ENCODE peak calls at places on chromosomes 7 and 10, in seven cellular contexts. P is keratinocyte, J is endodermal cell, D is endothelial cell of umbilical vein, L is MM.1S, F is mammary epithelial cell, R is fibroblast of lung. K is an unnamed sample.

GRCh38 chr10:13685885-13686284 is 99.1 kb downstream of the PRPF18 start:
- DNase-seq in F (peak), D (no peak), J (no peak), P (no peak), R (no peak), L (no peak), K (no peak)

GRCh38 chr7:115249080-115249479 is 327.2 kb downstream of the MDFIC start:
- DNase-seq in J (no peak), R (peak), P (no peak), F (peak), D (peak), L (no peak), K (no peak)

GRCh38 chr7:103752995-103753394 is 236.5 kb downstream of the RELN start:
- DNase-seq in L (no peak), R (peak), D (peak), F (peak), P (no peak), J (no peak), K (no peak)

GRCh38 chr7:130149575-130150139 is 55.5 kb downstream of the TMEM209 start:
- DNase-seq in F (no peak), J (no peak), D (no peak), P (no peak), R (no peak), L (no peak), K (no peak)

GRCh38 chr7:131219277-131220041 is 108.2 kb upstream of the MKLN1 start:
- DNase-seq in P (no peak), R (no peak), D (no peak), L (peak), F (no peak), J (peak), K (no peak)

GRCh38 chr10:76106611-76107010 is 675.2 kb downstream of the LRMDA start:
- DNase-seq in J (no peak), L (no peak), R (no peak), F (no peak), D (no peak), P (no peak), K (no peak)

GRCh38 chr7:2099036-2099957 is 133.4 kb downstream of the MAD1L1 start:
- DNase-seq in P (no peak), R (no peak), J (no peak), F (no peak), L (no peak), D (no peak), K (no peak)

GRCh38 chr7:22732556-22733126 is 5.6 kb downstream of the IL6 start:
- DNase-seq in R (peak), P (peak), F (peak), D (peak), J (no peak), L (peak), K (no peak)

GRCh38 chr10:68073631-68074403 is 1.3 kb downstream of the HERC4 start:
- DNase-seq in L (no peak), D (peak), R (peak), F (peak), P (no peak), J (no peak), K (no peak)

GRCh38 chr10:14036233-14036632 is 294.5 kb downstream of the FRMD4A start:
- DNase-seq in J (no peak), F (no peak), D (peak), R (no peak), L (no peak), P (no peak), K (no peak)

GRCh38 chr7:85041599-85042216 is 145.1 kb downstream of the SEMA3D start:
- DNase-seq in J (peak), L (peak), D (peak), F (peak), P (peak), R (peak), K (peak)

GRCh38 chr7:74269757-74270277 is 15.6 kb upstream of the RFC2 start:
- DNase-seq in P (no peak), F (peak), D (peak), L (peak), R (peak), J (peak), K (peak)

GRCh38 chr10:30231071-30231652 is 117.9 kb downstream of the MTPAP start:
- DNase-seq in F (no peak), R (no peak), L (no peak), P (no peak), D (no peak), J (no peak), K (no peak)

GRCh38 chr7:1505731-1506550 is 1.8 kb upstream of the INTS1 start:
- DNase-seq in R (no peak), J (no peak), D (no peak), F (no peak), P (no peak), L (no peak), K (no peak)

GRCh38 chr10:72066318-72067284 is 21.8 kb downstream of the SPOCK2 start:
- DNase-seq in F (no peak), P (no peak), R (peak), L (no peak), D (no peak), J (no peak), K (no peak)

GRCh38 chr7:604038-604883 is 84.6 kb upstream of the PDGFA start:
- DNase-seq in R (peak), F (no peak), P (no peak), D (peak), L (no peak), J (peak), K (peak)

GRCh38 chr10:58704226-58705200 is 191.8 kb downstream of the BICC1 start:
- DNase-seq in F (peak), P (no peak), L (no peak), D (no peak), R (peak), J (no peak), K (peak)

GRCh38 chr7:100158229-100159098 is at the start of gene TRAPPC14:
- DNase-seq in L (peak), F (peak), P (no peak), D (peak), J (peak), R (peak), K (peak)

GRCh38 chr7:127776776-127777390 is 124.9 kb downstream of the SND1 start:
- DNase-seq in L (no peak), R (peak), J (no peak), P (no peak), F (peak), D (no peak), K (peak)
- H3K27ac ChIP-seq in L (no peak), R (no peak), J (no peak), P (no peak), F (peak), D (no peak), K (peak)

GRCh38 chr7:40761757-40762342 is 627.0 kb downstream of the SUGCT start:
- DNase-seq in R (no peak), P (no peak), J (no peak), F (no peak), D (no peak), L (no peak), K (no peak)
- TF ChIP-seq CTCF in R (no peak), P (peak), J (peak), F (peak), D (no peak), L (no peak), K (no peak)

GRCh38 chr10:128030498-128031072 is 95.6 kb downstream of the MKI67 start:
- DNase-seq in P (no peak), D (no peak), L (no peak), J (no peak), R (no peak), F (no peak), K (no peak)
- H3K9ac ChIP-seq in P (no peak), D (no peak), L (no peak), J (no peak), R (no peak), F (no peak), K (no peak)

GRCh38 chr10:75032119-75032518 is 79.3 kb upstream of the SAMD8 start:
- DNase-seq in P (no peak), R (no peak), D (no peak), L (no peak), F (no peak), J (no peak), K (no peak)

GRCh38 chr10:75034714-75035258 is 76.7 kb upstream of the SAMD8 start:
- DNase-seq in L (no peak), R (no peak), D (no peak), P (no peak), J (no peak), F (no peak), K (no peak)

GRCh38 chr10:75033399-75034130 is 77.9 kb upstream of the SAMD8 start:
- DNase-seq in D (no peak), R (no peak), L (no peak), J (no peak), P (no peak), F (no peak), K (no peak)

GRCh38 chr10:75034131-75034512 is 77.3 kb upstream of the SAMD8 start:
- DNase-seq in D (no peak), P (no peak), F (no peak), R (no peak), L (no peak), J (no peak), K (no peak)

DNA sequence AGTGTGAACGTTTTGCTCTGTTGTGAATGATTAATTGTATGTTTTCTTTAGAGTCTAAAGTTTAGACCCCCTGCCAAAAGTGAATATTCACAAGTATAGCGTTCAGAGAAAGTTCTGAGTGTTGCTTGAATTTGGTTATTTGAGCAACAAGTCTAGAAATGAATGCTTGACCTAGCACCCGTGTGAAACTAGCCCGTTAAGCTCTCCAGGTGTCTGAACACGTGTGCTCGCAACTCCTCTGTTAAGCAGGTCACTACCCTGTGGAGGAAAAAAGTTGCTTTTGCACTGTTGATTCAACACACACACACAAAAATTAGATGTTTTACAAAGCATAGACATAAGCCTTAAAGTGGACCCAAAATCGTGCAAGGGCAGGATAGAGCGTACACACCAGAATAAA is 78.6 kb upstream of the SAMD8 start:
- DNase-seq in P (no peak), L (no peak), R (no peak), D (no peak), J (no peak), F (no peak), K (no peak)
- H3K27ac ChIP-seq in P (no peak), L (no peak), R (no peak), D (no peak), J (no peak), F (no peak), K (no peak)

GRCh38 chr10:70433581-70434280 is 7.8 kb downstream of the NODAL start:
- DNase-seq in R (no peak), D (no peak), J (no peak), F (no peak), L (no peak), P (no peak), K (no peak)

GRCh38 chr10:70432101-70432500 is 9.4 kb downstream of the NODAL start:
- DNase-seq in D (no peak), L (no peak), R (no peak), J (peak), P (no peak), F (peak), K (peak)

GRCh38 chr10:70432561-70433263 is 8.8 kb downstream of the NODAL start:
- DNase-seq in P (no peak), L (no peak), D (no peak), J (no peak), R (no peak), F (no peak), K (no peak)

GRCh38 chr10:70426835-70427234 is 14.6 kb downstream of the NODAL start:
- DNase-seq in F (no peak), P (no peak), D (no peak), R (no peak), L (no peak), J (no peak), K (no peak)

GRCh38 chr10:70430489-70431445 is 10.7 kb downstream of the NODAL start:
- DNase-seq in L (peak), D (no peak), P (no peak), J (no peak), F (peak), R (peak), K (no peak)
- TF ChIP-seq CTCF in L (peak), D (no peak), P (no peak), J (peak), F (no peak), R (peak), K (no peak)

DNA sequence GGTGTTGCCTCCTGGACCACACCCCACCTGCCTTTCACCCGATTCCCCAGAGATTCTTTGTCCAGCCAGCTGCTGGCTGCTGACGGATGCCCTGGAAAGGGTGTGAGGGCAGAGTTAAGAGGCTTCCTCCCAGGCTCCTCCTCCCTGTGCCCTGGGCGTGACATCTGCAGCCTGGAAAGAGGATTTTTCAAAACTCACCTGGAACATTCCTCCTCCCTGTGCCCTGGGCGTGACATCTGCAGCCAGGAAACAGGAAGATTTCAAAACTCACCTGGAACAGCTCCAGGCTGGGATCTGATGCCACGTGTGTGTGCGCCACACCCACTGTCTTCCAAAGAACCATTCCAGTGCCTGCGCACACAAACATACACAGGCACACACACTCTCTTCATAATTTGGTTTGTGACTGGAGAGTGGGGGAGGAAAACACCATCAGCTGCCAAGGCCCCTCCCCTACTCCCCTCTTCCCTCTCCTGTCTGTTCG is 5.2 kb downstream of the MARVELD1 start:
- DNase-seq in R (peak), J (no peak), L (no peak), D (no peak), P (peak), F (peak), K (no peak)
- H3K9ac ChIP-seq in R (no peak), J (no peak), L (no peak), D (no peak), P (peak), F (peak), K (no peak)

GRCh38 chr7:121020652-121021051 is 32.1 kb downstream of the CPED1 start:
- DNase-seq in L (no peak), D (peak), P (no peak), R (peak), F (peak), J (no peak), K (peak)

GRCh38 chr7:121023189-121023588 is 34.7 kb downstream of the CPED1 start:
- DNase-seq in D (no peak), F (no peak), P (no peak), L (no peak), R (no peak), J (no peak), K (no peak)

GRCh38 chr7:121021266-121021969 is 32.9 kb downstream of the CPED1 start:
- DNase-seq in L (no peak), J (no peak), R (no peak), D (peak), P (no peak), F (no peak), K (no peak)

GRCh38 chr7:121019018-121019417 is 30.5 kb downstream of the CPED1 start:
- DNase-seq in J (no peak), P (no peak), L (no peak), F (peak), R (peak), D (no peak), K (peak)

GRCh38 chr7:121020243-121020642 is 31.7 kb downstream of the CPED1 start:
- DNase-seq in R (peak), L (no peak), D (no peak), J (no peak), P (no peak), F (no peak), K (peak)
- H3K27ac ChIP-seq in R (peak), L (no peak), D (peak), J (no peak), P (no peak), F (peak), K (peak)

DNA sequence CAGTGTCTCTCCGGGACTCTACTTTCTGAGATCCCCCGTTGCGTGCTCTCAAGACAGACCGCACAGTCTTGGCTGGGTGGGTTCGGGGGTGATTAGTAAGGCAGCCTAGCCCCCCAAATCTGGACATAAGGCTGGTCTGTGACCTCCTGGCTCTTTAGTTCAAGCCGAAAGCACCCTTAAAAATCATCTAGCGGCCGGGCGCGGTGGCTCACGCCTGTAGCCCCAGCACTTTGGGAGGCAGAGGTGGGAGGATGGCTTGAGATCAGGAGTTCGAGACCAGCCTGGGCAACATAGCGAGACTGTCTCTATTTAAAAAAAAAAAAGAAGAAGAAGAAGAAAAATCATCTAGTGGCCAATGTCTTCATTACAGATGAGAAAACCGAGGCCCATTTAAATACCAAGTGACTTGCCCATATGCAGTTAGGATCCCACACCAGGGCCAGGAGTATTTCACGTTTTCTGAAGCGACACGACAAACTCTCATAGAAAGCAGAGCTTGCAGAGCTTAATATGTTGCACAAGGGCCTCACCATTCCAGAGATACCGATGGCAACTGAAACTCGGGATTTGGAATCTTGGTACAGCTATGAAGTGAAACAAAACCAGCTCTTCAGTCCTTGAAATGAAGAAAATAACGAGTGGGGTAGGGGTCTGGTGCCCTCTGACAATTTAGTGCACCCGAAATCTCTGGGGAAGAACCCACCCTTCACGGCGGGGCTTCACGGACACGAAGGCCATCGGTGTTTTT is 696 bp upstream of the HILPDA start:
- DNase-seq in J (no peak), R (peak), F (no peak), P (no peak), D (no peak), L (peak), K (peak)
- TF ChIP-seq CTCF in J (peak), R (no peak), F (no peak), P (no peak), D (no peak), L (no peak), K (no peak)